ENCODE peak calls at places on chromosomes 2 and 18, in six cellular contexts. N is ovary, I is ascending aorta, J is tibial nerve, U is breast epithelium, X is heart right ventricle. B is an unnamed sample.

GRCh38 chr18:47036298-47036874 is 965 bp upstream of the ELOA2 start:
- DNase-seq in N (no peak), I (no peak), J (no peak), U (no peak), X (no peak), B (no peak)

GRCh38 chr2:9249036-9249800 is 42.6 kb downstream of the ASAP2 start:
- DNase-seq in N (no peak), I (no peak), J (no peak), U (no peak), X (no peak), B (no peak)

GRCh38 chr18:14933049-14933851 is 185.3 kb downstream of the ANKRD30B start:
- DNase-seq in N (no peak), I (no peak), J (no peak), U (no peak), X (no peak), B (no peak)

GRCh38 chr2:153940511-153940910 is 68.8 kb downstream of the GALNT13 start:
- DNase-seq in N (no peak), I (no peak), J (no peak), U (no peak), X (no peak), B (no peak)

GRCh38 chr2:45256867-45257641 is 247.8 kb upstream of the SIX2 start:
- DNase-seq in N (no peak), I (no peak), J (no peak), U (no peak), X (no peak), B (no peak)

GRCh38 chr2:233456934-233457333 is 102.6 kb downstream of the DGKD start:
- DNase-seq in N (no peak), I (no peak), J (no peak), U (no peak), X (no peak), B (no peak)

GRCh38 chr2:214076527-214076926 is 334.3 kb upstream of the VWC2L start:
- DNase-seq in N (no peak), I (no peak), J (no peak), U (no peak), X (no peak), B (no peak)

GRCh38 chr2:161136696-161137324 is 23.4 kb upstream of the TANK start:
- DNase-seq in N (no peak), I (no peak), J (no peak), U (no peak), X (no peak), B (no peak)

GRCh38 chr2:111222204-111222866 is 101.6 kb downstream of the BCL2L11 start:
- DNase-seq in N (no peak), I (no peak), J (no peak), U (no peak), X (no peak), B (no peak)

GRCh38 chr2:235170536-235171510 is 219.0 kb downstream of the SH3BP4 start:
- DNase-seq in N (no peak), I (no peak), J (no peak), U (no peak), X (no peak), B (no peak)

GRCh38 chr2:6723865-6724571 is 141.7 kb downstream of the CMPK2 start:
- DNase-seq in N (no peak), I (no peak), J (no peak), U (no peak), X (no peak), B (no peak)

DNA sequence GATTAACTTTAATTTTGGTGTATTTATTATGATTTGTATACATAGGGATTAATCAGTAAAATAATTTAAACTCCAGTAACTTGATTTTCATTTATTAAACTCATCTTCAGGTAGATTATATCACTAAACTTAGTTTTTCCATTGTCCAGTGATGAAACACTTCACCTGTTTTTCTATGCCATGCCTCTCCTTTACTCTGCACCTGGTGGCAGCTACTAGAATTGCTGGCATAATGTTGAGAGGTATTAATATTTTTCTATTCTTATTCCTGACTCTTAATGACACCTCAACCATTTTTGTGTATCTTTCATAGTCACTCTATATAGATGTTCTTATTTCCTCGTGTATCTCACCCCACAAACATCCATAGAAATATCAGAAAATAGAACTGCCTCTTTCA is 940.3 kb upstream of the CRIM1 start:
- DNase-seq in N (no peak), I (no peak), J (no peak), U (no peak), X (no peak), B (no peak)
- TF ChIP-seq CTCF in N (no peak), I (no peak), J (no peak), U (no peak), X (no peak), B (no peak)

GRCh38 chr2:37665622-37666362 is 5.7 kb downstream of the CDC42EP3 start:
- DNase-seq in N (no peak), I (no peak), J (no peak), U (no peak), X (no peak), B (no peak)
- H3K36me3 ChIP-seq in N (no peaks in the 10 kb centered on the region), I (no peaks in the 10 kb centered on the region), J (no peaks in the 10 kb centered on the region), U (no peaks in the 10 kb centered on the region), X (no peaks in the 10 kb centered on the region), B (peaks cover 6% of the 10 kb centered on the region)

GRCh38 chr2:108612153-108612513 is 77.9 kb downstream of the LIMS1 start:
- DNase-seq in N (peak; percentile 52), I (no peak), J (no peak), U (no peak), X (no peak), B (no peak)
- H3K4me3 ChIP-seq in N (no peak overlapping the region), I (no peak overlapping the region), J (no peak overlapping the region), U (no peak overlapping the region), X (no peak overlapping the region), B (no peak overlapping the region)

GRCh38 chr2:58620127-58620526 is 379.0 kb upstream of the FANCL start:
- DNase-seq in N (no peak), I (no peak), J (no peak), U (no peak), X (no peak), B (no peak)

DNA sequence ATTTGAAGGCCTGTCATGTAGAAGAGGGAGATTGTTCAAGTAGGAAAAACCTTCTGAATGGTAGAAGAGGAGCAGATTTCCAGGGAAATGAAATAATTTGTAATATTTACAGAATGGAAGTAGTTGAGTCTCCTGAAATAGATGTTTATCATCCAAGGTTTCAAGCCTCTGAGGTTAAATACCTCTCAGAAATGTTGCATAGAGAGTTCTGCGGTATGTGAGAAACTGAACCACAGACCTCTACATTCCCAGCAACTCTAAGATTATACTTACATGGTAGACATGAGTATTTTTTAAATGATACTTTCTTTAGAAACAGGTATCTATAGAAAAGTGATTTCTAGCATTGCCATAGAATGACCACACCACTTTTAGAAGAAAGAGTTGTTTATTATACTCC is 379.8 kb upstream of the FANCL start:
- DNase-seq in N (no peak), I (no peak), J (no peak), U (no peak), X (no peak), B (no peak)
- TF ChIP-seq CTCF in N (no peak), I (no peak), J (no peak), U (no peak), X (no peak), B (no peak)

GRCh38 chr2:10444463-10444862 is 3.7 kb downstream of the ODC1 start:
- DNase-seq in N (no peak), I (no peak), J (no peak), U (no peak), X (no peak), B (no peak)

GRCh38 chr2:10440736-10441135 is 7.4 kb downstream of the ODC1 start:
- DNase-seq in N (no peak), I (no peak), J (no peak), U (no peak), X (no peak), B (no peak)

GRCh38 chr2:10439971-10440370 is 8.2 kb downstream of the ODC1 start:
- DNase-seq in N (no peak), I (no peak), J (no peak), U (no peak), X (no peak), B (no peak)

GRCh38 chr2:10439185-10439879 is 8.8 kb downstream of the ODC1 start:
- DNase-seq in N (no peak), I (no peak), J (no peak), U (no peak), X (no peak), B (no peak)

GRCh38 chr2:10441966-10442365 is 6.2 kb downstream of the ODC1 start:
- DNase-seq in N (no peak), I (no peak), J (no peak), U (no peak), X (no peak), B (no peak)
- H3K36me3 ChIP-seq in N (no peaks in the 10 kb centered on the region), I (peaks cover 40% of the 10 kb centered on the region), J (peaks cover 18% of the 10 kb centered on the region), U (peaks cover 4% of the 10 kb centered on the region), X (peaks cover 38% of the 10 kb centered on the region), B (peaks cover 52% of the 10 kb centered on the region)

GRCh38 chr2:467543-467891 is 179.6 kb upstream of the ALKAL2 start:
- DNase-seq in N (no peak), I (no peak), J (no peak), U (no peak), X (no peak), B (no peak)

GRCh38 chr2:468631-469310 is 180.9 kb upstream of the ALKAL2 start:
- DNase-seq in N (no peak), I (no peak), J (no peak), U (no peak), X (no peak), B (no peak)

GRCh38 chr2:467892-468630 is 180.2 kb upstream of the ALKAL2 start:
- DNase-seq in N (no peak), I (no peak), J (no peak), U (no peak), X (no peak), B (no peak)

GRCh38 chr2:471560-471959 is 183.7 kb upstream of the ALKAL2 start:
- DNase-seq in N (no peak), I (no peak), J (no peak), U (no peak), X (no peak), B (no peak)

GRCh38 chr2:469521-469920 is 181.6 kb upstream of the ALKAL2 start:
- DNase-seq in N (no peak), I (no peak), J (no peak), U (no peak), X (no peak), B (no peak)
- H3K4me3 ChIP-seq in N (no peak overlapping the region), I (no peak overlapping the region), J (no peak overlapping the region), U (no peak overlapping the region), X (no peak overlapping the region), B (no peak overlapping the region)

GRCh38 chr2:206442854-206443734 is at the start of gene ADAM23:
- DNase-seq in N (peak; percentile 64), I (no peak), J (no peak), U (no peak), X (peak; percentile 67), B (peak; percentile 54)
- TF ChIP-seq CTCF in N (no peak), I (peak; percentile 2), J (no peak), U (no peak), X (no peak), B (peak; percentile 46)

GRCh38 chr2:207571370-207571769 is 41.6 kb downstream of the CREB1 start:
- DNase-seq in N (no peak), I (no peak), J (no peak), U (no peak), X (no peak), B (no peak)
- H3K36me3 ChIP-seq in N (no peaks in the 10 kb centered on the region), I (peaks cover 27% of the 10 kb centered on the region), J (no peaks in the 10 kb centered on the region), U (peaks cover 10% of the 10 kb centered on the region), X (peaks cover 39% of the 10 kb centered on the region), B (peaks cover 72% of the 10 kb centered on the region)

GRCh38 chr2:40511661-40512213 is 59.8 kb upstream of the SLC8A1 start:
- DNase-seq in N (peak; percentile 48), I (no peak), J (no peak), U (no peak), X (no peak), B (no peak)
- H3K4me3 ChIP-seq in N (peak overlapping the region; percentile 37), I (peak overlapping the region; percentile 34), J (no peak overlapping the region), U (peak overlapping the region; percentile 33), X (peak overlapping the region; percentile 57), B (peak overlapping the region; percentile 67)

B was measured in left ventricle myocardium inferior.